ENCODE peak calls at places on chromosomes 13 and 19, in four cellular contexts. One of them, this sample, is unnamed.

GRCh38 chr13:106110241-106110855 is 425.1 kb downstream of the EFNB2 start:
- DNase-seq in GDM1: no peak
- DNase-seq in ELF-1: peak; percentile 57
- DNase-seq in activated T-cell treated with anti-CD3 and anti-CD28 coated beads, Interleukin-2, amount 50 U/mL, for 1 hour: no peak
- DNase-seq in this sample: no peak

GRCh38 chr19:44626067-44626624 is 12.8 kb downstream of the IGSF23 start:
- DNase-seq in GDM1: no peak
- DNase-seq in activated T-cell treated with anti-CD3 and anti-CD28 coated beads, Interleukin-2, amount 50 U/mL, for 1 hour: no peak
- DNase-seq in ELF-1: no peak
- DNase-seq in this sample: no peak

GRCh38 chr13:52599037-52599852 is 43.0 kb upstream of the HNRNPA1L2 start:
- DNase-seq in GDM1: no peak
- DNase-seq in activated T-cell treated with anti-CD3 and anti-CD28 coated beads, Interleukin-2, amount 50 U/mL, for 1 hour: no peak
- DNase-seq in ELF-1: no peak
- DNase-seq in this sample: peak; percentile 55

GRCh38 chr13:38753878-38754277 is 67.0 kb downstream of the FREM2 start:
- DNase-seq in activated T-cell treated with anti-CD3 and anti-CD28 coated beads, Interleukin-2, amount 50 U/mL, for 1 hour: no peak
- DNase-seq in ELF-1: no peak
- DNase-seq in GDM1: no peak
- DNase-seq in this sample: no peak

GRCh38 chr13:94192576-94192975 is 286.9 kb downstream of the DCT start:
- DNase-seq in activated T-cell treated with anti-CD3 and anti-CD28 coated beads, Interleukin-2, amount 50 U/mL, for 1 hour: no peak
- DNase-seq in GDM1: peak; percentile 18
- DNase-seq in ELF-1: peak; percentile 57
- DNase-seq in this sample: peak; percentile 52

GRCh38 chr19:17074628-17075034 is 621 bp downstream of the HAUS8 start:
- DNase-seq in GDM1: no peak
- DNase-seq in ELF-1: no peak
- DNase-seq in activated T-cell treated with anti-CD3 and anti-CD28 coated beads, Interleukin-2, amount 50 U/mL, for 1 hour: no peak
- DNase-seq in this sample: no peak

GRCh38 chr19:38557205-38557799 is 60.5 kb downstream of the MAP4K1 start:
- DNase-seq in GDM1: no peak
- DNase-seq in ELF-1: no peak
- DNase-seq in activated T-cell treated with anti-CD3 and anti-CD28 coated beads, Interleukin-2, amount 50 U/mL, for 1 hour: no peak
- DNase-seq in this sample: no peak

GRCh38 chr13:21371011-21371410 is 88.1 kb downstream of the ZDHHC20 start:
- DNase-seq in ELF-1: no peak
- DNase-seq in activated T-cell treated with anti-CD3 and anti-CD28 coated beads, Interleukin-2, amount 50 U/mL, for 1 hour: no peak
- DNase-seq in GDM1: no peak
- DNase-seq in this sample: no peak

GRCh38 chr13:23723463-23723862 is 153.3 kb downstream of the TNFRSF19 start:
- DNase-seq in activated T-cell treated with anti-CD3 and anti-CD28 coated beads, Interleukin-2, amount 50 U/mL, for 1 hour: no peak
- DNase-seq in GDM1: no peak
- DNase-seq in ELF-1: no peak
- DNase-seq in this sample: no peak

GRCh38 chr19:2289714-2290435 is 7.9 kb upstream of the PEAK3 start:
- DNase-seq in GDM1: peak; percentile 73
- DNase-seq in ELF-1: no peak
- DNase-seq in activated T-cell treated with anti-CD3 and anti-CD28 coated beads, Interleukin-2, amount 50 U/mL, for 1 hour: peak; percentile 55
- DNase-seq in this sample: no peak

GRCh38 chr19:15631817-15632216 is 8.9 kb upstream of the CYP4F3 start:
- DNase-seq in GDM1: no peak
- DNase-seq in ELF-1: peak; percentile 4
- DNase-seq in activated T-cell treated with anti-CD3 and anti-CD28 coated beads, Interleukin-2, amount 50 U/mL, for 1 hour: peak; percentile 59
- DNase-seq in this sample: no peak

GRCh38 chr19:18496167-18496979 is 25.5 kb downstream of the ELL start:
- DNase-seq in GDM1: peak; percentile 21
- DNase-seq in ELF-1: no peak
- DNase-seq in activated T-cell treated with anti-CD3 and anti-CD28 coated beads, Interleukin-2, amount 50 U/mL, for 1 hour: peak; percentile 55
- DNase-seq in this sample: no peak

GRCh38 chr19:6103217-6103644 is 7.1 kb downstream of the RFX2 start:
- DNase-seq in GDM1: no peak
- DNase-seq in ELF-1: no peak
- DNase-seq in activated T-cell treated with anti-CD3 and anti-CD28 coated beads, Interleukin-2, amount 50 U/mL, for 1 hour: no peak
- DNase-seq in this sample: no peak

This sample was measured in NCI-H526 treated with DMSO at 0.1 percent for 48 hours.